ENCODE peak calls at places on chromosomes 16 and 17, in nine cellular contexts. One of them, this sample, is unnamed.

GRCh38 chr17:74467221-74467951 is 952 bp downstream of the CD300A start:
- DNase-seq in stomach: peak
- DNase-seq in adrenal gland: peak
- DNase-seq in IMR-90: no peak
- DNase-seq in lower leg skin: no peak
- DNase-seq in Peyer's patch: no peak
- DNase-seq in body of pancreas: peak
- DNase-seq in tibial nerve: no peak
- DNase-seq in ovary: no peak
- DNase-seq in this sample: no peak

GRCh38 chr16:69309316-69309715 is 1.8 kb upstream of the VPS4A start:
- DNase-seq in adrenal gland: no peak
- DNase-seq in tibial nerve: no peak
- DNase-seq in body of pancreas: no peak
- DNase-seq in lower leg skin: peak
- DNase-seq in Peyer's patch: no peak
- DNase-seq in IMR-90: no peak
- DNase-seq in stomach: no peak
- DNase-seq in ovary: peak
- DNase-seq in this sample: no peak

GRCh38 chr17:17382060-17382449 is 78.9 kb downstream of the NT5M start:
- DNase-seq in tibial nerve: no peak
- DNase-seq in body of pancreas: no peak
- DNase-seq in IMR-90: no peak
- DNase-seq in ovary: no peak
- DNase-seq in stomach: no peak
- DNase-seq in lower leg skin: no peak
- DNase-seq in Peyer's patch: no peak
- DNase-seq in adrenal gland: no peak
- DNase-seq in this sample: no peak

GRCh38 chr16:67023689-67024088 is 5.3 kb upstream of the CBFB start:
- DNase-seq in IMR-90: no peak
- DNase-seq in ovary: no peak
- DNase-seq in adrenal gland: no peak
- DNase-seq in tibial nerve: no peak
- DNase-seq in body of pancreas: no peak
- DNase-seq in Peyer's patch: no peak
- DNase-seq in lower leg skin: no peak
- DNase-seq in stomach: peak
- DNase-seq in this sample: no peak

GRCh38 chr16:68275611-68276191 is 11.4 kb downstream of the SLC7A6 start:
- DNase-seq in adrenal gland: no peak
- DNase-seq in stomach: no peak
- DNase-seq in body of pancreas: no peak
- DNase-seq in IMR-90: no peak
- DNase-seq in Peyer's patch: no peak
- DNase-seq in tibial nerve: no peak
- DNase-seq in lower leg skin: no peak
- DNase-seq in ovary: no peak
- DNase-seq in this sample: peak

GRCh38 chr16:4110680-4111079 is 5.6 kb downstream of the ADCY9 start:
- DNase-seq in Peyer's patch: peak
- DNase-seq in IMR-90: no peak
- DNase-seq in adrenal gland: no peak
- DNase-seq in body of pancreas: no peak
- DNase-seq in tibial nerve: no peak
- DNase-seq in stomach: peak
- DNase-seq in ovary: no peak
- DNase-seq in lower leg skin: no peak
- DNase-seq in this sample: no peak

GRCh38 chr16:48503779-48504178 is 106.2 kb downstream of the N4BP1 start:
- DNase-seq in Peyer's patch: no peak
- DNase-seq in lower leg skin: peak
- DNase-seq in body of pancreas: peak
- DNase-seq in ovary: peak
- DNase-seq in tibial nerve: peak
- DNase-seq in IMR-90: peak
- DNase-seq in adrenal gland: no peak
- DNase-seq in stomach: no peak
- DNase-seq in this sample: no peak

GRCh38 chr16:78503501-78504110 is 404.2 kb downstream of the WWOX start:
- DNase-seq in body of pancreas: peak
- DNase-seq in stomach: peak
- DNase-seq in tibial nerve: peak
- DNase-seq in IMR-90: peak
- DNase-seq in adrenal gland: peak
- DNase-seq in ovary: no peak
- DNase-seq in lower leg skin: no peak
- DNase-seq in Peyer's patch: no peak
- DNase-seq in this sample: peak

GRCh38 chr16:5551909-5552308 is 454.3 kb upstream of the EEF2KMT start:
- DNase-seq in tibial nerve: no peak
- DNase-seq in Peyer's patch: no peak
- DNase-seq in body of pancreas: no peak
- DNase-seq in ovary: no peak
- DNase-seq in adrenal gland: no peak
- DNase-seq in stomach: no peak
- DNase-seq in lower leg skin: no peak
- DNase-seq in IMR-90: no peak
- DNase-seq in this sample: no peak

DNA sequence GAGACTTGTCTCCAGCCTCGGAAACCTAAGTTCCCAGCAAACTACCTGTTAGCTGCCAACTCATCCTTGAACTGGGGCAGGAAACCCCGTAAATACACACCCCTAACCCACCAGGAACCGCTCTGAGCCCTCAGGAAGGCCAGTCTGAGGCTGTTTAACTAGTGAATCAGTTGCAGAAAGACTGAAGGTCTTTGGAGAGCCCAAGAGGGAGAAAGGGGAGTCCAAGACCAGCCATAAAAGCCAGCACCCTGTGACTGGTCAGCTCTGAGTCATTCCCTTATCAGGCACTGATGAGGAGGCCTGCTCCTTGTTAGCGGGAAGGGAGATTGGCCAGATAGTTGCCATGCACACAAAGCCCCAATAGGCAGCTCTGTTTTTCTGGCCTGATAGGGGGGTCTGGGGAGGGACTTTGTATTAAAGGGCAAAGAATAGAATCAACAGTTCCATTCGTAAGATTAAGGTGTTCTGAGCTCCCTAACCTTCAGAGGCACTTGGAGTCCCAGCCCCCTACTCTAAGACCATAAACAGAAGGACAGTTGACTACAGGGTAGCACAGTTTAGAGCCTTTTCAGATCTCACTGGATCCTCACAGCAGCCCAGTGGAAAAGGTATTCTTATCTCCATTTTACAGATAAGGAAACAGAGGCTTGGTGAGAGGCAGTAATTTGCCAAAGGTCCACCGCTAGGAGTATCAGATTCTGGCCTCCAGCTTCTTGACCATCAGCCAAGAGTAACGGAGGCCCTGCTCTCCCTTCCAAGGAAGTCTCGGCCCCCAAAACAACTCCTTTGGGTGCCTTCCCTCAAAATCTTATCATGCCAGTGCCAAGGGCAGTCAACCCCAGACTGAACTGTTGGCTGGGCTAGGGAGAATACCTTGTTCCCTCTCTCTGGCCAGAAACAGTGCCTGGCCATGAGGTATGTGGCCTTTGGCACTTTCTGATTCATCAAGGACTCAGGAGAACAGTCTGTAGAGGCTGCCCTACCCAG is 2.2 kb upstream of the KRT19 start:
- DNase-seq in ovary: no peak
- DNase-seq in lower leg skin: no peak
- DNase-seq in adrenal gland: peak
- DNase-seq in stomach: peak
- DNase-seq in IMR-90: peak
- DNase-seq in Peyer's patch: peak
- DNase-seq in body of pancreas: no peak
- DNase-seq in tibial nerve: no peak
- DNase-seq in this sample: no peak
- TF ChIP-seq POLR2A in ovary: no peak
- TF ChIP-seq POLR2A in lower leg skin: no peak
- TF ChIP-seq POLR2A in adrenal gland: no peak
- TF ChIP-seq POLR2A in stomach: no peak
- TF ChIP-seq POLR2A in IMR-90: no peak
- TF ChIP-seq POLR2A in Peyer's patch: peak
- TF ChIP-seq POLR2A in body of pancreas: no peak
- TF ChIP-seq POLR2A in tibial nerve: no peak
- TF ChIP-seq POLR2A in this sample: no peak

DNA sequence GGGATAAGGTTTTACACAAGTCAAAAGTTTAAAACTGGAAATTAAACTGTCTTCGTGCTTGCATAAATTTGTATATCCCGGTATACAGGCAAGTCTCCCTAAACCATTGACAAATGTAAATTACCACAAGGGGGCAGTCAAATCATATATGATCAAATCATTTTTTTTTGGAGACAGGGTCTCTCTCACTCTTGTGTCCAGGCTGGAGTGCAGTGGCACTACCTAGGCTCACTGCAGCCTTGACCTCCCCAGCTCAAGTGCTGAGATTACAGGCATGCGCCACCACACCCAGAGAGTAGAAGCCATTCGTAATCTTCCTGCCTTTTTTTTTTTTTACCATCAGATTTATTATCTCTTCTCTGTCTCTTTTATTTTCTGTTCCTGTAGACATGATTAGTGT is 18.5 kb downstream of the TOP2A start:
- DNase-seq in ovary: no peak
- DNase-seq in adrenal gland: no peak
- DNase-seq in Peyer's patch: no peak
- DNase-seq in stomach: no peak
- DNase-seq in IMR-90: peak
- DNase-seq in tibial nerve: no peak
- DNase-seq in lower leg skin: no peak
- DNase-seq in body of pancreas: no peak
- DNase-seq in this sample: no peak
- TF ChIP-seq POLR2A in ovary: no peak
- TF ChIP-seq POLR2A in adrenal gland: no peak
- TF ChIP-seq POLR2A in Peyer's patch: no peak
- TF ChIP-seq POLR2A in stomach: no peak
- TF ChIP-seq POLR2A in IMR-90: no peak
- TF ChIP-seq POLR2A in tibial nerve: no peak
- TF ChIP-seq POLR2A in lower leg skin: no peak
- TF ChIP-seq POLR2A in body of pancreas: no peak
- TF ChIP-seq POLR2A in this sample: no peak

DNA sequence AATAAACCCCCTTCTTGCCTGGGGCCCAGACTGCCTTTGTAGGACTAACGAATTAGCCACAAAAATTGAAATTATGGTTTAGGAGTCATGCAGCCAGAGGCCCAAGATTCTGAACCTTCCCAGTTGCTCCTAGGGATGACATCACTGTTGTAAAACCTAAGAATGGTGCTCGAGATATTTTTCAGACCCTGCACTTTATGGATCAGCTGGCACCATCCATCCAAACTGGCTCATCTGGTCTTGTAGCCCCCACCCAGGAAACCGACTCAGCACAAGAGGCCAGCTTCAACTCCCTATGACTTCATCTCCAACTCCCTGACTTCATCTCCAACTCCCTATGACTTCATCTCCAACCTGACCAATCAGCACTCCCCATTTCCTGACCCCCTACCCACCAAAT is 10.9 kb upstream of the EVPL start:
- DNase-seq in ovary: peak
- DNase-seq in IMR-90: peak
- DNase-seq in stomach: no peak
- DNase-seq in body of pancreas: no peak
- DNase-seq in adrenal gland: no peak
- DNase-seq in tibial nerve: no peak
- DNase-seq in lower leg skin: no peak
- DNase-seq in Peyer's patch: no peak
- DNase-seq in this sample: no peak
- TF ChIP-seq POLR2A in ovary: no peak
- TF ChIP-seq POLR2A in IMR-90: no peak
- TF ChIP-seq POLR2A in stomach: no peak
- TF ChIP-seq POLR2A in body of pancreas: no peak
- TF ChIP-seq POLR2A in adrenal gland: no peak
- TF ChIP-seq POLR2A in tibial nerve: no peak
- TF ChIP-seq POLR2A in lower leg skin: no peak
- TF ChIP-seq POLR2A in Peyer's patch: no peak
- TF ChIP-seq POLR2A in this sample: no peak

DNA sequence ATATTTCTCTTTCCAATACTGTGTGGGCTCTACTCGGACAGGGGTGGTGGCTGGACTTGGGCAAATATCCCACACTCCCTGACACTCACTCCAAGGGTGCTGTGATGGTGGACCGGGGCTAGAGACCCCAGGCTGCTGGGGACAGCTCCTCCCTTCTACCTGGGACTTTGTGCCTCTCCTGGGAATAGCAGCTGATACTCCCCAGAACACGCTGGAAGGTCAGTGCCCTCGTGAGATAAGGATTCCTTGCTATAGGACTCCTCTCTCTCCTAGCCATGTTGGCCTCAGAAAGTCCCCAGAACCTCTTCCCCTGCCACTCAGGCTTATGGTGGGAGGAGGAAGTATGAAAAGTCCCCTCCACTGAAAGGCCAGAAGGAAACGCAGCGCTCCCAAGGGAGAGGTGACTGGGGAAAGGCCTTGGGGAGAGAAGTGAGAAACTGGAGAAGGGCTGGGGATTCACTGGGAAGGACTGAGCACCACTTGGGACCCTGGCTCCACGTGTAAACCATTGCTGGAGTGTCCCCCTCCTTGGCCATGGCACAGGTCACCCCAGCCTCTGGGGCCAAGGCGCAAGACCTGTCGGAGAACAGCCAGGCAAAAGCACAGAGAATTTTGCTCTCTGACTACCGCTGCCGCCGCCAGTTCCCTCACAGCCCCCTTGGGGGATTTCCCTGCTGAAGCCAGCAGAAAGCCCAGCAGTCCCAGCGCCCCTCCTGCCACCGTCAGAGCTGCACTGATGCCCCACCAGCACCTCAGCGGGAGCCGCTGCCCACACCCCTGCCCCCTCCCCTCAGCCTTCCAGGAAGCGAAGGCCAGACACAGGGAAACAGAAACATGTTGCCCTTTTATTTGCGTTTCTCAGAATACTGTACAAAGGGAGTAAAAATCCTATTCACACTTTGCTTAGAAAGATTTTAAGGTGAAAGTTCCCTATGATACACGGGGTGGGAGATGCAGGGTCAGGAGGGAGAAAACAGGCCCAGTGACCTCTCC is 2.1 kb upstream of the GSDMB start:
- DNase-seq in tibial nerve: no peak
- DNase-seq in body of pancreas: no peak
- DNase-seq in adrenal gland: no peak
- DNase-seq in ovary: no peak
- DNase-seq in stomach: no peak
- DNase-seq in lower leg skin: no peak
- DNase-seq in IMR-90: no peak
- DNase-seq in Peyer's patch: peak
- DNase-seq in this sample: peak
- TF ChIP-seq POLR2A in tibial nerve: no peak
- TF ChIP-seq POLR2A in body of pancreas: no peak
- TF ChIP-seq POLR2A in adrenal gland: no peak
- TF ChIP-seq POLR2A in ovary: no peak
- TF ChIP-seq POLR2A in stomach: no peak
- TF ChIP-seq POLR2A in lower leg skin: no peak
- TF ChIP-seq POLR2A in IMR-90: no peak
- TF ChIP-seq POLR2A in Peyer's patch: no peak
- TF ChIP-seq POLR2A in this sample: no peak

GRCh38 chr16:31916056-31916488 is 42.5 kb downstream of the ZNF267 start:
- DNase-seq in body of pancreas: no peak
- DNase-seq in lower leg skin: no peak
- DNase-seq in stomach: no peak
- DNase-seq in adrenal gland: no peak
- DNase-seq in Peyer's patch: no peak
- DNase-seq in IMR-90: no peak
- DNase-seq in tibial nerve: no peak
- DNase-seq in ovary: no peak
- DNase-seq in this sample: no peak

GRCh38 chr16:31920373-31920772 is 46.8 kb downstream of the ZNF267 start:
- DNase-seq in tibial nerve: no peak
- DNase-seq in IMR-90: no peak
- DNase-seq in Peyer's patch: no peak
- DNase-seq in ovary: no peak
- DNase-seq in lower leg skin: no peak
- DNase-seq in stomach: no peak
- DNase-seq in adrenal gland: no peak
- DNase-seq in body of pancreas: no peak
- DNase-seq in this sample: no peak
- TF ChIP-seq POLR2A in tibial nerve: no peak
- TF ChIP-seq POLR2A in IMR-90: no peak
- TF ChIP-seq POLR2A in Peyer's patch: no peak
- TF ChIP-seq POLR2A in ovary: no peak
- TF ChIP-seq POLR2A in lower leg skin: no peak
- TF ChIP-seq POLR2A in stomach: no peak
- TF ChIP-seq POLR2A in adrenal gland: no peak
- TF ChIP-seq POLR2A in body of pancreas: no peak
- TF ChIP-seq POLR2A in this sample: peak